ENCODE peak calls at places on chromosomes 12 and 14, in five cellular contexts. One of them, this sample, is unnamed.

GRCh38 chr14:58969951-58970751 is 218.3 kb upstream of the DAAM1 start:
- DNase-seq in heart left ventricle: no peak
- DNase-seq in stimulated activated CD8-positive, alpha-beta memory T cell treated with anti-CD3 and anti-CD28 coated beads, Interleukin-4, amount 100 ng/mL, for 4 hours: no peak
- DNase-seq in RPMI7951: peak
- DNase-seq in T-helper 22 cell: no peak
- DNase-seq in this sample: no peak

GRCh38 chr14:53927171-53927570 is 29.5 kb downstream of the BMP4 start:
- DNase-seq in T-helper 22 cell: no peak
- DNase-seq in stimulated activated CD8-positive, alpha-beta memory T cell treated with anti-CD3 and anti-CD28 coated beads, Interleukin-4, amount 100 ng/mL, for 4 hours: no peak
- DNase-seq in RPMI7951: no peak
- DNase-seq in heart left ventricle: no peak
- DNase-seq in this sample: no peak

GRCh38 chr14:28765169-28765906 is 1.2 kb upstream of the FOXG1 start:
- DNase-seq in heart left ventricle: no peak
- DNase-seq in RPMI7951: no peak
- DNase-seq in stimulated activated CD8-positive, alpha-beta memory T cell treated with anti-CD3 and anti-CD28 coated beads, Interleukin-4, amount 100 ng/mL, for 4 hours: no peak
- DNase-seq in T-helper 22 cell: no peak
- DNase-seq in this sample: no peak

GRCh38 chr12:27382126-27382795 is 49.6 kb downstream of the BMAL2 start:
- DNase-seq in heart left ventricle: no peak
- DNase-seq in RPMI7951: no peak
- DNase-seq in stimulated activated CD8-positive, alpha-beta memory T cell treated with anti-CD3 and anti-CD28 coated beads, Interleukin-4, amount 100 ng/mL, for 4 hours: no peak
- DNase-seq in T-helper 22 cell: no peak
- DNase-seq in this sample: no peak

GRCh38 chr12:47165934-47166333 is 86.2 kb upstream of the AMIGO2 start:
- DNase-seq in stimulated activated CD8-positive, alpha-beta memory T cell treated with anti-CD3 and anti-CD28 coated beads, Interleukin-4, amount 100 ng/mL, for 4 hours: no peak
- DNase-seq in heart left ventricle: no peak
- DNase-seq in RPMI7951: no peak
- DNase-seq in T-helper 22 cell: no peak
- DNase-seq in this sample: no peak

GRCh38 chr12:5432011-5432400 is at the start of gene NTF3:
- DNase-seq in RPMI7951: peak
- DNase-seq in T-helper 22 cell: no peak
- DNase-seq in stimulated activated CD8-positive, alpha-beta memory T cell treated with anti-CD3 and anti-CD28 coated beads, Interleukin-4, amount 100 ng/mL, for 4 hours: no peak
- DNase-seq in heart left ventricle: no peak
- DNase-seq in this sample: no peak

GRCh38 chr12:67671419-67671818 is 22.9 kb downstream of the DYRK2 start:
- DNase-seq in heart left ventricle: no peak
- DNase-seq in stimulated activated CD8-positive, alpha-beta memory T cell treated with anti-CD3 and anti-CD28 coated beads, Interleukin-4, amount 100 ng/mL, for 4 hours: no peak
- DNase-seq in T-helper 22 cell: no peak
- DNase-seq in RPMI7951: peak
- DNase-seq in this sample: no peak

GRCh38 chr14:95432152-95433093 is 84.0 kb downstream of the SYNE3 start:
- DNase-seq in T-helper 22 cell: no peak
- DNase-seq in heart left ventricle: peak
- DNase-seq in stimulated activated CD8-positive, alpha-beta memory T cell treated with anti-CD3 and anti-CD28 coated beads, Interleukin-4, amount 100 ng/mL, for 4 hours: no peak
- DNase-seq in RPMI7951: no peak
- DNase-seq in this sample: peak

GRCh38 chr12:121062391-121063045 is 23.5 kb upstream of the OASL start:
- DNase-seq in stimulated activated CD8-positive, alpha-beta memory T cell treated with anti-CD3 and anti-CD28 coated beads, Interleukin-4, amount 100 ng/mL, for 4 hours: no peak
- DNase-seq in heart left ventricle: no peak
- DNase-seq in T-helper 22 cell: no peak
- DNase-seq in RPMI7951: no peak
- DNase-seq in this sample: no peak

GRCh38 chr12:89698607-89699006 is 10.0 kb downstream of the ATP2B1 start:
- DNase-seq in RPMI7951: no peak
- DNase-seq in T-helper 22 cell: no peak
- DNase-seq in stimulated activated CD8-positive, alpha-beta memory T cell treated with anti-CD3 and anti-CD28 coated beads, Interleukin-4, amount 100 ng/mL, for 4 hours: no peak
- DNase-seq in heart left ventricle: no peak
- DNase-seq in this sample: no peak

GRCh38 chr12:1350055-1350933 is 244.1 kb downstream of the FBXL14 start:
- DNase-seq in stimulated activated CD8-positive, alpha-beta memory T cell treated with anti-CD3 and anti-CD28 coated beads, Interleukin-4, amount 100 ng/mL, for 4 hours: no peak
- DNase-seq in RPMI7951: peak
- DNase-seq in heart left ventricle: no peak
- DNase-seq in T-helper 22 cell: no peak
- DNase-seq in this sample: peak

GRCh38 chr12:113519464-113520191 is 48.0 kb upstream of the LHX5 start:
- DNase-seq in heart left ventricle: no peak
- DNase-seq in T-helper 22 cell: no peak
- DNase-seq in stimulated activated CD8-positive, alpha-beta memory T cell treated with anti-CD3 and anti-CD28 coated beads, Interleukin-4, amount 100 ng/mL, for 4 hours: no peak
- DNase-seq in RPMI7951: no peak
- DNase-seq in this sample: no peak

GRCh38 chr12:113722747-113723146 is 243.4 kb downstream of the RBM19 start:
- DNase-seq in stimulated activated CD8-positive, alpha-beta memory T cell treated with anti-CD3 and anti-CD28 coated beads, Interleukin-4, amount 100 ng/mL, for 4 hours: no peak
- DNase-seq in T-helper 22 cell: no peak
- DNase-seq in heart left ventricle: no peak
- DNase-seq in RPMI7951: no peak
- DNase-seq in this sample: no peak

GRCh38 chr14:38108681-38109080 is 99.0 kb upstream of the SSTR1 start:
- DNase-seq in stimulated activated CD8-positive, alpha-beta memory T cell treated with anti-CD3 and anti-CD28 coated beads, Interleukin-4, amount 100 ng/mL, for 4 hours: no peak
- DNase-seq in heart left ventricle: no peak
- DNase-seq in T-helper 22 cell: no peak
- DNase-seq in RPMI7951: no peak
- DNase-seq in this sample: no peak

GRCh38 chr14:33922125-33922524 is 28.7 kb downstream of the EGLN3 start:
- DNase-seq in T-helper 22 cell: no peak
- DNase-seq in RPMI7951: no peak
- DNase-seq in stimulated activated CD8-positive, alpha-beta memory T cell treated with anti-CD3 and anti-CD28 coated beads, Interleukin-4, amount 100 ng/mL, for 4 hours: no peak
- DNase-seq in heart left ventricle: no peak
- DNase-seq in this sample: peak

GRCh38 chr12:93670104-93670503 is 7.1 kb upstream of the CRADD start:
- DNase-seq in T-helper 22 cell: no peak
- DNase-seq in RPMI7951: no peak
- DNase-seq in heart left ventricle: no peak
- DNase-seq in stimulated activated CD8-positive, alpha-beta memory T cell treated with anti-CD3 and anti-CD28 coated beads, Interleukin-4, amount 100 ng/mL, for 4 hours: no peak
- DNase-seq in this sample: no peak

GRCh38 chr14:106831322-106831720 is 1304.9 kb downstream of the TMEM121 start:
- DNase-seq in RPMI7951: no peak
- DNase-seq in heart left ventricle: no peak
- DNase-seq in T-helper 22 cell: peak
- DNase-seq in stimulated activated CD8-positive, alpha-beta memory T cell treated with anti-CD3 and anti-CD28 coated beads, Interleukin-4, amount 100 ng/mL, for 4 hours: no peak
- DNase-seq in this sample: peak

This sample was measured in HT1080.